ENCODE peak calls at places on chromosomes 5 and 9, in ten cellular contexts. S is activated CD8-positive, alpha-beta memory T cell treated with anti-CD3 and anti-CD28 coated beads for 48 hours; Z is NCI-H2029; G is H9; T is stimulated activated CD8-positive, alpha-beta memory T cell treated with anti-CD3 and anti-CD28 coated beads, Interleukin-2, amount 100 ng/mL, for 1 hour; V is endothelial cell; N is HT1080; H is T-helper 1 cell; U is mesendoderm; Y is HEK293T. B is an unnamed sample.

GRCh38 chr5:1724822-1725602 is 74.6 kb downstream of the MRPL36 start:
- DNase-seq in T (no peak), Y (no peak), Z (no peak), H (no peak), N (no peak), S (no peak), U (peak), G (peak), V (peak), B (peak)

GRCh38 chr9:92764381-92764987 is at the start of gene BICD2:
- DNase-seq in N (peak), S (peak), U (no peak), G (no peak), Y (peak), V (peak), H (no peak), Z (no peak), T (no peak), B (no peak)

GRCh38 chr9:23821400-23822181 is 4.4 kb downstream of the ELAVL2 start:
- DNase-seq in T (no peak), U (peak), Y (peak), N (no peak), S (no peak), G (peak), V (peak), Z (no peak), H (no peak), B (peak)

GRCh38 chr5:179410291-179411160 is 65.3 kb upstream of the ADAMTS2 start:
- DNase-seq in Z (no peak), H (no peak), U (no peak), G (no peak), V (no peak), Y (no peak), T (no peak), S (no peak), N (no peak), B (no peak)

GRCh38 chr5:54304031-54304430 is 6.3 kb downstream of the ARL15 start:
- DNase-seq in Y (no peak), N (no peak), G (no peak), Z (no peak), S (no peak), V (no peak), H (no peak), T (no peak), U (no peak), B (no peak)

GRCh38 chr5:133706732-133707430 is 94.5 kb upstream of the FSTL4 start:
- DNase-seq in S (no peak), T (no peak), U (no peak), V (no peak), Y (no peak), G (peak), H (no peak), N (peak), Z (no peak), B (no peak)

GRCh38 chr5:98111686-98112085 is 661.8 kb upstream of the RGMB start:
- DNase-seq in S (no peak), V (no peak), T (no peak), U (peak), Z (no peak), G (no peak), H (no peak), Y (peak), N (no peak), B (no peak)

GRCh38 chr5:74401566-74402320 is 238.8 kb downstream of the ENC1 start:
- DNase-seq in U (no peak), T (no peak), G (no peak), N (peak), Y (no peak), S (no peak), V (no peak), H (no peak), Z (no peak), B (no peak)

GRCh38 chr5:109704255-109704952 is 14.7 kb downstream of the MAN2A1 start:
- DNase-seq in V (no peak), Y (no peak), N (no peak), H (no peak), Z (no peak), U (no peak), T (no peak), G (no peak), S (no peak), B (no peak)

GRCh38 chr5:39759696-39760095 is 334.9 kb upstream of the DAB2 start:
- DNase-seq in H (no peak), V (no peak), S (no peak), T (no peak), N (no peak), G (no peak), Z (no peak), Y (no peak), U (no peak), B (no peak)

GRCh38 chr5:141430332-141431113 is at the start of gene PCDHGA12:
- DNase-seq in G (no peak), V (no peak), Y (peak), S (no peak), H (no peak), U (no peak), T (no peak), N (peak), Z (no peak), B (peak)

GRCh38 chr5:146103594-146103993 is 1.8 kb downstream of the PLAC8L1 start:
- DNase-seq in N (no peak), H (no peak), G (no peak), Z (no peak), U (no peak), S (no peak), V (no peak), T (no peak), Y (no peak), B (no peak)

GRCh38 chr9:14366071-14366470 is 52.1 kb upstream of the NFIB start:
- DNase-seq in N (peak), T (no peak), V (no peak), G (no peak), Y (no peak), S (no peak), H (no peak), Z (no peak), U (no peak), B (no peak)

GRCh38 chr5:6722015-6722414 is 8.8 kb downstream of the TENT4A start:
- DNase-seq in Y (no peak), H (no peak), G (no peak), Z (no peak), U (no peak), V (no peak), T (no peak), N (no peak), S (no peak), B (no peak)

GRCh38 chr5:147397616-147398015 is 112.3 kb downstream of the DPYSL3 start:
- DNase-seq in G (peak), Z (no peak), V (no peak), U (peak), T (no peak), Y (peak), H (no peak), N (no peak), S (no peak), B (no peak)

GRCh38 chr9:122126340-122127333 is 32.9 kb downstream of the NDUFA8 start:
- DNase-seq in T (no peak), N (no peak), Y (no peak), S (no peak), U (peak), H (no peak), G (peak), V (no peak), Z (no peak), B (peak)

GRCh38 chr5:15785636-15786035 is 285.7 kb downstream of the FBXL7 start:
- DNase-seq in Z (no peak), G (no peak), S (no peak), U (no peak), N (no peak), V (no peak), Y (no peak), H (no peak), T (no peak), B (no peak)

GRCh38 chr9:76905661-76905983 is 292 bp downstream of the PRUNE2 start:
- DNase-seq in V (no peak), Y (no peak), U (no peak), Z (no peak), S (no peak), N (no peak), G (no peak), H (no peak), T (no peak), B (no peak)

GRCh38 chr9:129495422-129496186 is 125.3 kb downstream of the C9orf50 start:
- DNase-seq in T (peak), Z (peak), G (peak), U (peak), S (peak), V (peak), Y (peak), N (peak), H (peak), B (peak)

GRCh38 chr5:149485655-149486615 is 65.3 kb downstream of the CSNK1A1 start:
- DNase-seq in U (peak), Y (no peak), Z (peak), H (no peak), G (no peak), N (peak), V (no peak), S (no peak), T (no peak), B (peak)

GRCh38 chr5:37801521-37801920 is 38.3 kb downstream of the GDNF start:
- DNase-seq in U (peak), T (no peak), V (no peak), Z (no peak), Y (no peak), H (no peak), G (no peak), S (no peak), N (no peak), B (no peak)

GRCh38 chr5:137360607-137361006 is 138.5 kb downstream of the SPOCK1 start:
- DNase-seq in G (no peak), N (peak), U (no peak), S (no peak), Y (no peak), V (no peak), T (no peak), Z (no peak), H (no peak), B (no peak)

GRCh38 chr9:16461231-16461840 is 409.1 kb downstream of the BNC2 start:
- DNase-seq in H (no peak), U (peak), G (peak), S (no peak), Y (no peak), T (no peak), Z (no peak), V (no peak), N (no peak), B (peak)

GRCh38 chr5:73228052-73228451 is 55.1 kb downstream of the TMEM174 start:
- DNase-seq in V (no peak), Z (no peak), G (no peak), Y (no peak), N (no peak), T (no peak), S (no peak), H (no peak), U (no peak), B (no peak)

GRCh38 chr9:110207071-110207923 is 662 bp downstream of the C9orf152 start:
- DNase-seq in N (no peak), S (no peak), Y (no peak), U (no peak), H (no peak), G (no peak), V (no peak), Z (peak), T (no peak), B (peak)

GRCh38 chr9:135281661-135282000 is 194.2 kb downstream of the OLFM1 start:
- DNase-seq in Z (no peak), V (no peak), N (no peak), U (no peak), H (no peak), S (no peak), T (no peak), G (no peak), Y (no peak), B (no peak)

GRCh38 chr9:33447404-33448158 is at the start of gene AQP3:
- DNase-seq in G (peak), H (peak), Y (peak), V (peak), N (peak), T (peak), S (no peak), U (peak), Z (peak), B (peak)

GRCh38 chr9:87370003-87370685 is 127.5 kb upstream of the DAPK1 start:
- DNase-seq in T (no peak), U (no peak), V (no peak), N (no peak), H (no peak), Z (no peak), Y (no peak), G (no peak), S (no peak), B (no peak)

B was measured in left kidney.